ENCODE peak calls at places on chromosomes 6 and 20, in ten cellular contexts. A is H54, S is prostate gland, Y is vagina, O is heart left ventricle, U is IMR-90, H is breast epithelium, L is esophagus squamous epithelium, J is Peyer's patch, K is uterus. G is an unnamed sample.

GRCh38 chr6:105359419-105360366 is 43.2 kb downstream of the PREP start:
- DNase-seq in S (no peak), K (no peak), A (peak; percentile 38), O (no peak), L (no peak), U (peak; percentile 96), J (no peak), H (no peak), Y (no peak), G (peak; percentile 1)

GRCh38 chr6:127515234-127515793 is 3.8 kb downstream of the MTCL3 start:
- DNase-seq in O (no peak), K (no peak), H (no peak), U (no peak), Y (no peak), L (no peak), A (no peak), S (no peak), J (no peak), G (no peak)

GRCh38 chr6:21595951-21596378 is 2.4 kb downstream of the SOX4 start:
- DNase-seq in Y (no peak), H (no peak), J (peak; percentile 58), U (no peak), L (no peak), S (no peak), A (no peak), K (no peak), O (no peak), G (no peak)

GRCh38 chr20:36859700-36860330 is 16.1 kb upstream of the TLDC2 start:
- DNase-seq in A (no peak), J (no peak), Y (no peak), U (no peak), O (no peak), S (no peak), K (no peak), H (no peak), L (no peak), G (no peak)

GRCh38 chr6:120010075-120010474 is 660.5 kb upstream of the MAN1A1 start:
- DNase-seq in U (no peak), Y (no peak), J (no peak), H (no peak), O (no peak), L (no peak), S (no peak), A (no peak), K (no peak), G (no peak)

GRCh38 chr6:6841571-6841970 is 253.1 kb downstream of the LY86 start:
- DNase-seq in J (no peak), U (no peak), L (no peak), H (no peak), O (no peak), S (no peak), K (no peak), A (no peak), Y (no peak), G (no peak)

GRCh38 chr6:53375851-53376250 is 27.1 kb upstream of the ELOVL5 start:
- DNase-seq in J (no peak), K (no peak), O (no peak), U (no peak), H (no peak), S (no peak), A (no peak), L (no peak), Y (no peak), G (no peak)

GRCh38 chr20:54355631-54356280 is 119.6 kb upstream of the DOK5 start:
- DNase-seq in K (no peak), J (no peak), O (no peak), Y (no peak), U (peak; percentile 50), S (no peak), L (no peak), H (peak; percentile 43), A (no peak), G (no peak)

GRCh38 chr6:98839788-98840361 is 5.5 kb downstream of the POU3F2 start:
- DNase-seq in L (no peak), A (no peak), Y (no peak), K (no peak), U (peak; percentile 8), J (no peak), H (no peak), O (no peak), S (no peak), G (peak; percentile 14)

GRCh38 chr6:75418233-75418632 is 75.4 kb downstream of the FILIP1 start:
- DNase-seq in O (no peak), Y (no peak), A (no peak), H (no peak), K (no peak), U (no peak), L (no peak), J (no peak), S (no peak), G (no peak)

GRCh38 chr6:74731921-74732320 is 473.9 kb downstream of the COL12A1 start:
- DNase-seq in H (no peak), O (no peak), A (no peak), K (no peak), S (no peak), L (no peak), U (peak; percentile 71), J (no peak), Y (no peak), G (no peak)

GRCh38 chr6:150876598-150876997 is 11.1 kb downstream of the MTHFD1L start:
- DNase-seq in A (no peak), S (peak; percentile 88), H (peak; percentile 75), Y (no peak), K (no peak), U (peak; percentile 37), J (no peak), L (no peak), O (no peak), G (no peak)

GRCh38 chr6:135871878-135872277 is 20.4 kb downstream of the PDE7B start:
- DNase-seq in A (no peak), K (no peak), H (no peak), S (no peak), L (no peak), J (no peak), U (peak; percentile 75), O (no peak), Y (no peak), G (no peak)

GRCh38 chr6:72267470-72267869 is 354.4 kb upstream of the KCNQ5 start:
- DNase-seq in L (no peak), K (no peak), U (no peak), S (no peak), A (no peak), H (no peak), Y (no peak), J (no peak), O (no peak), G (no peak)

GRCh38 chr6:137497722-137498463 is 3.7 kb upstream of the OLIG3 start:
- DNase-seq in Y (no peak), H (no peak), S (no peak), J (peak; percentile 60), L (no peak), A (no peak), K (no peak), O (no peak), U (no peak), G (no peak)

GRCh38 chr20:49320460-49320859 is 42.6 kb upstream of the ZNFX1 start:
- DNase-seq in J (no peak), L (no peak), Y (no peak), O (no peak), S (no peak), U (peak; percentile 38), H (no peak), A (peak; percentile 59), K (no peak), G (no peak)

DNA sequence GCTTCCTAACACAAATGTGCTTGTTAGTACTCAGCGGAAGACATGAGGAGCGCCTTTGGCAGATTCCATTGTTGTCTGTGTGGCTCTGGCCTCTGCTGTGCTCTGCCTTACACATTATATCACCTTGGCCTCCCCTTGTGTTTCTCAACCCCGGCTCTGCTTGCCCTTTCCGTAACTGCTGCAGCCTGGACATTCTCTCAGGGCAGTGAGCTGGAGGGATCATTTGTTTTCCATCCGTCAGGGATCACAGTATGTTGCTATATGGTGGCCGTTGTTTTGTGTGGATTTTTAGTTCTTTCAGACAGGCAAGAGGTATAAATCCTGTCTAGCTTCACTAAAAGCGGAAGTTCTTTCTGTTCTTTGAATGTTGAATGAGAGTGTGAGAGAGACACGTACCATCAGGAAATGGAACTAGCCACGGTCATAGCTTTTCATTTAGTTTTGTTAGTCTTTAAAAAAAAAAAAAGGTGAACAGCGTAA is 175.1 kb downstream of the JARID2 start:
- DNase-seq in L (no peak), S (no peak), A (no peak), Y (no peak), O (no peak), U (no peak), J (no peak), H (no peak), K (no peak), G (no peak)
- TF ChIP-seq POLR2A in L (no peak), S (no peak), A (no peak), Y (no peak), O (no peak), U (no peak), J (no peak), H (no peak), K (no peak), G (no peak)

DNA sequence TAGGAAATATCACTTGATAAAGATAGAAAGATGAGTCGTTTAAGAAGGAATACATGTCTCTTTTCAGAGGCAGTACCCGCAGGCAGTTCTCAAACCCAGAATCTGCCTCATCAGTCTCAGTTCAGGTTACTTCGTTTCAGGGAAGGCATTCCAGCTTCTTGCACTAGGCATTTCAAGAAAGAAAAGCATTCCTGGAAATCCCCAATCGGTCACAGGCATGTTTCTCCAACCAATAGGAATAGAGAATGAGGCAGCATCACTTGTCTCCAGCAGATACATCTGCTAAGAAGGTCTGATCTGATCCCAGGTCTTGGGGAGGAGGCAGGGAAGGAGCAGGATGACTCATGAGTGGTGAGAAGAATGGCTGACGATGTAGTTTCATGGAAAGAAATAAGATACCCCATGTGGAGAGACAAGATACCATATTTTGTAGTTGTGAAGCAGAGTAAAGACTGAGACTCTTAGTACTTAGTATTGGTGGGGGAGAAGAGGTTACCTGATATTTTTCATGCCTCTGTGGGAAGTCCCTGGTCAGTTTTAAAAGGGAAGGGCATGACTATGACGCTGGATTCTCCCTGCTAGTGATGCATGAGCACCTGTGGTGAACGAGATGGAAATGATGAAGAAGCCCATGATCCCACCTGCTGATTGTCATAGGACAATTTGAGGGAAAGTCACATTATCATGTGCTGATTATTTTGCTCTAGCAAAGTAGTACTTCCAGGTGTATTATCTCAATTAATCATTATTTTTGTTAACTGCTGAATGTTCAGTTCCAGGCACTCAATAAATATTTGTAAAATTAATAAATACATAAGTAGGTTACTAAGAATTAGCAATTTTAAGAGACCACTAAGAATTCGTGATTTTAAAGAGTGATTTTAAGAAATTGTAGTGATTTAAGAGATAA is 20.3 kb upstream of the HLA-DRB1 start:
- DNase-seq in Y (no peak), S (peak; percentile 41), H (peak; percentile 73), J (no peak), U (peak; percentile 92), K (no peak), A (peak; percentile 28), O (no peak), L (no peak), G (peak; percentile 89)
- TF ChIP-seq POLR2A in Y (no peak), S (no peak), H (no peak), J (no peak), U (no peak), K (peak; percentile 73), A (no peak), O (no peak), L (no peak), G (no peak)

GRCh38 chr6:169789944-169790927 is 38.8 kb downstream of the ERMARD start:
- DNase-seq in K (peak; percentile 68), H (peak; percentile 56), A (peak; percentile 67), U (peak; percentile 59), S (peak; percentile 61), L (peak; percentile 9), Y (peak; percentile 85), O (peak; percentile 89), J (peak; percentile 88), G (peak; percentile 62)
- TF ChIP-seq POLR2A in K (no peak), H (peak; percentile 15), A (peak; percentile 24), U (peak; percentile 44), S (no peak), L (no peak), Y (no peak), O (no peak), J (no peak), G (no peak)

GRCh38 chr6:2971420-2972218 is at the start of gene SERPINB6:
- DNase-seq in K (peak; percentile 89), Y (no peak), L (no peak), J (peak; percentile 94), A (peak; percentile 41), U (peak; percentile 71), O (peak; percentile 89), S (peak; percentile 69), H (peak; percentile 77), G (peak; percentile 67)
- TF ChIP-seq POLR2A in K (peak; percentile 17), Y (no peak), L (no peak), J (peak; percentile 59), A (peak; percentile 38), U (peak; percentile 19), O (no peak), S (peak; percentile 28), H (peak; percentile 35), G (no peak)

G was measured in erythroblast.